ENCODE peak calls at places on chromosome 16, in eight cellular contexts. P, D, L, O, N, M, S and U are unnamed samples.
A peak's percentile ranks its signal among the peaks of the same experiment; 100 is the strongest.

GRCh38 chr16:53098526-53099317 is 43.9 kb downstream of the CHD9 start:
- DNase-seq in O (peak; percentile 66), M (peak; percentile 85), L (peak; percentile 68), P (peak; percentile 32), S (peak; percentile 95), N (peak; percentile 48), D (peak; percentile 76), U (peak; percentile 86)

GRCh38 chr16:25868966-25869365 is 177.2 kb downstream of the HS3ST4 start:
- DNase-seq in P (no peak), S (no peak), N (no peak), M (no peak), L (no peak), D (no peak), O (no peak), U (no peak)

GRCh38 chr16:49335828-49336227 is 37.8 kb upstream of the C16orf78 start:
- DNase-seq in M (no peak), P (no peak), L (no peak), D (no peak), N (no peak), O (no peak), S (peak; percentile 27), U (no peak)

GRCh38 chr16:17476414-17477259 is 5.9 kb upstream of the XYLT1 start:
- DNase-seq in N (peak; percentile 58), P (peak; percentile 77), D (peak; percentile 54), L (no peak), O (peak; percentile 65), M (peak; percentile 65), S (no peak), U (peak; percentile 40)

GRCh38 chr16:10729649-10730048 is 14.0 kb upstream of the NUBP1 start:
- DNase-seq in M (peak; percentile 21), O (no peak), L (no peak), S (no peak), N (no peak), D (no peak), P (peak; percentile 71), U (no peak)

GRCh38 chr16:3908951-3909437 is 28.5 kb upstream of the CREBBP start:
- DNase-seq in S (no peak), L (no peak), O (no peak), P (no peak), N (peak; percentile 66), D (no peak), M (no peak), U (peak; percentile 25)

GRCh38 chr16:21524068-21524751 is 75.2 kb upstream of the METTL9 start:
- DNase-seq in D (no peak), O (no peak), L (no peak), M (no peak), S (no peak), P (no peak), N (peak; percentile 71), U (no peak)

GRCh38 chr16:22317625-22318024 is 20.4 kb downstream of the POLR3E start:
- DNase-seq in D (no peak), L (no peak), O (no peak), M (no peak), S (no peak), N (no peak), P (no peak), U (no peak)

GRCh38 chr16:77445321-77445720 is 10.5 kb upstream of the ADAMTS18 start:
- DNase-seq in P (no peak), O (no peak), M (no peak), D (no peak), N (no peak), S (no peak), L (no peak), U (no peak)

GRCh38 chr16:77452243-77452642 is 17.4 kb upstream of the ADAMTS18 start:
- DNase-seq in D (no peak), S (no peak), N (no peak), P (no peak), M (no peak), L (no peak), O (no peak), U (no peak)

GRCh38 chr16:77449208-77449607 is 14.4 kb upstream of the ADAMTS18 start:
- DNase-seq in L (no peak), N (no peak), O (no peak), M (no peak), S (no peak), D (no peak), P (no peak), U (no peak)

DNA sequence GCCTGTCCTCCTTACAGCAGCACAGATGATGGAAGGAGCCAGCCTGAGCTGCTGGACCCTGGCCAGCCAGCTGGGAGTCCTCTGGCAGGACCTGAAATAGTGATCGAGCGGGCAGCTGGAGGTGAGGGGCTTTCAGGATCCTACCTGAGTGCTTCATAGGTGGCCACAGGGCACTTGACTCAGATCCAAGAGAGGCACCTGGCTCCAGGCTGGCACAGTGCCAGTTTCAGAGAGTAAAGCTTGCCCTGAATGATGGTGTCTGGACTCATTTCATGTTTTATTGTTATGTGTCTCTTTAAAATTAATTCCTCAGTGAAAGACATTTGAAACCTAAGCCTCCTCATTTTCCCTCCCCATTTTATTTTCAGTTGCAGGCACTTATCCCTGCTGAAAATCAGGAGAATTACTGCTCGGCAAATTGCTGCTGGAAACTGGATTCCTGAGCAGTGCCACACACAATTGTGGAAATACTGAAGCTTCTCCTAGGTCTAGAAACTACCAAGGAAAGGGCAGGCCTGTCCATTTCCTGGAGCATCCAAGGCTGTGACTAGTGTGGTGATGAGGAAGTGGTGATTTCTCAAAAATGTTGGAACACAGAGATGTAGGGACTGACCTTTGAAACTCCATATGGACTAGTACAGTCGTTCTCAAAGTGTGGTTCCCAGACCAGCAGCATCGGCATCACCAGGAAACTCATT is 16.1 kb upstream of the ADAMTS18 start:
- DNase-seq in M (no peak), S (no peak), N (no peak), P (no peak), O (no peak), D (no peak), L (no peak), U (no peak)
- TF ChIP-seq EP300 in M (no peak), S (no peak), N (no peak), P (no peak), O (no peak), D (no peak), L (no peak), U (no peak)

GRCh38 chr16:88764913-88765349 is 20.1 kb downstream of the PIEZO1 start:
- DNase-seq in P (no peak), O (no peak), L (no peak), D (no peak), S (no peak), N (no peak), M (no peak), U (no peak)
- H3K4me1 ChIP-seq in P (peaks cover 52% of the 10 kb centered on the region), O (peaks cover 29% of the 10 kb centered on the region), L (peaks cover 82% of the 10 kb centered on the region), D (peaks cover 99% of the 10 kb centered on the region), S (peaks cover 93% of the 10 kb centered on the region), N (peaks cover 64% of the 10 kb centered on the region), M (peaks cover 48% of the 10 kb centered on the region), U (peaks cover 24% of the 10 kb centered on the region)

DNA sequence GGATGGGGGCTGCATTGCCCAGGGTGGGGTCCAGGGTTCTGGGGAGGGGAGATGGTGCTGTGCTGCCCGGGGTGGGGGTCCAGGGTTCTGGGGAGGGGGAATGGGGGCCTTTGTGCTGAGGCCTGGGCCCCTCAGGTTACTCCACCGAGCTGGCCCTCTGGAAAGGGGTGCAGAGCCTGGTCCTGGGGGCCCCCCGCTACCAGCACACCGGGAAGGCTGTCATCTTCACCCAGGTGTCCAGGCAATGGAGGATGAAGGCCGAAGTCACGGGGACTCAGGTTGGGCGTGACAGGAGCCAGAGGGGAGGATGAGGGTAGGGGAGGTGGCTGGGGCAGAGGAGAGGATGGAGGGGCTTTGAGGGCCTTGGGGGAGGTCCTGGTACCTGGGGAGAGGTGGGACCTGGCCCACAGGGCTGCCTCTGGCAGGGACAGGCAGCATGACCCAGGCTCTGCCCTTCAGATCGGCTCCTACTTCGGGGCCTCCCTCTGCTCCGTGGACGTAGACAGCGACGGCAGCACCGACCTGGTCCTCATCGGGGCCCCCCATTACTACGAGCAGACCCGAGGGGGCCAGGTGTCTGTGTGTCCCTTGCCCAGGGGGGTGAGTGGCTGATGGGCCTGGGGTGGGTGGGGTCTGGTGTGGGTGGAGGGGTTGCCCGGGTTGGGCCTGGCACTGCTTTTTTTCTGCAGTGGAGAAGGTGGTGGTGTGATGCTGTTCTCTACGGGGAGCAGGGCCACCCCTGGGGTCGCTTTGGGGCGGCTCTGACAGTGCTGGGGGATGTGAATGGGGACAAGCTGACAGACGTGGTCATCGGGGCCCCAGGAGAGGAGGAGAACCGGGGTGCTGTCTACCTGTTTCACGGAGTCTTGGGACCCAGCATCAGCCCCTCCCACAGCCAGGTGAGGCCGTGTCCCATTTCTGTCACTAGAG is 7.8 kb downstream of the ITGAX start:
- DNase-seq in D (no peak), S (no peak), M (no peak), P (no peak), O (no peak), N (no peak), L (no peak), U (no peak)
- TF ChIP-seq EP300 in D (no peak), S (no peak), M (no peak), P (no peak), O (no peak), N (no peak), L (no peak), U (no peak)

GRCh38 chr16:85208643-85209520 is 96.6 kb upstream of the CIBAR2 start:
- DNase-seq in D (no peak), P (no peak), N (no peak), L (no peak), O (no peak), S (no peak), M (no peak), U (no peak)

GRCh38 chr16:85206472-85207356 is 94.4 kb upstream of the CIBAR2 start:
- DNase-seq in D (peak; percentile 45), P (no peak), N (no peak), M (peak; percentile 60), S (peak; percentile 95), O (no peak), L (no peak), U (peak; percentile 85)

GRCh38 chr16:85205747-85206471 is 93.6 kb upstream of the CIBAR2 start:
- DNase-seq in L (no peak), P (no peak), M (no peak), O (no peak), S (no peak), N (peak; percentile 47), D (no peak), U (peak; percentile 65)

GRCh38 chr16:85208181-85208580 is 95.9 kb upstream of the CIBAR2 start:
- DNase-seq in N (no peak), S (no peak), P (no peak), D (no peak), O (no peak), M (no peak), L (no peak), U (no peak)

GRCh38 chr16:85207357-85207921 is 95.2 kb upstream of the CIBAR2 start:
- DNase-seq in D (no peak), L (no peak), N (no peak), P (no peak), S (no peak), M (no peak), O (no peak), U (no peak)
- H3K4me1 ChIP-seq in D (peaks cover 85% of the 10 kb centered on the region), L (peaks cover 75% of the 10 kb centered on the region), N (peaks cover 81% of the 10 kb centered on the region), P (peaks cover 27% of the 10 kb centered on the region), S (peaks cover 79% of the 10 kb centered on the region), M (peaks cover 29% of the 10 kb centered on the region), O (peaks cover 24% of the 10 kb centered on the region), U (peaks cover 48% of the 10 kb centered on the region)

GRCh38 chr16:84930298-84931106 is 80.8 kb downstream of the ZDHHC7 start:
- DNase-seq in M (no peak), L (no peak), P (no peak), N (no peak), S (peak; percentile 67), D (no peak), O (no peak), U (no peak)
- TF ChIP-seq EP300 in M (no peak), L (no peak), P (no peak), N (no peak), S (no peak), D (no peak), O (no peak), U (no peak)